ENCODE peak calls at places on chromosomes 11 and 22, in five cellular contexts. U is upper lobe of right lung, D is foreskin fibroblast, R is endothelial cell, I is fibroblast of lung. G is an unnamed sample.

GRCh38 chr11:35412285-35412684 is 7.1 kb downstream of the SLC1A2 start:
- DNase-seq in U (no peak), D (peak; percentile 33), R (no peak), I (peak; percentile 3), G (no peak)

GRCh38 chr11:125348704-125349635 is 147.1 kb downstream of the FEZ1 start:
- DNase-seq in U (peak; percentile 72), D (peak; percentile 68), R (peak; percentile 84), I (peak; percentile 23), G (peak; percentile 91)

GRCh38 chr22:37118083-37118482 is 8.6 kb upstream of the TMPRSS6 start:
- DNase-seq in U (no peak), D (no peak), R (no peak), I (no peak), G (no peak)

GRCh38 chr11:132911186-132911585 is 621.1 kb downstream of the OPCML start:
- DNase-seq in U (no peak), D (peak; percentile 63), R (no peak), I (peak; percentile 90), G (no peak)

GRCh38 chr11:120168108-120168959 is 30.4 kb upstream of the TRIM29 start:
- DNase-seq in U (peak; percentile 52), D (no peak), R (no peak), I (no peak), G (no peak)

GRCh38 chr11:105975128-105975527 is 46.9 kb downstream of the MSANTD4 start:
- DNase-seq in U (no peak), D (peak; percentile 22), R (no peak), I (peak; percentile 14), G (no peak)

GRCh38 chr22:27754247-27754887 is 47.2 kb downstream of the MN1 start:
- DNase-seq in U (no peak), D (no peak), R (no peak), I (peak; percentile 70), G (no peak)

GRCh38 chr11:101091781-101092180 is 37.8 kb downstream of the PGR start:
- DNase-seq in U (no peak), D (no peak), R (no peak), I (no peak), G (no peak)

GRCh38 chr11:33315822-33316221 is 58.6 kb downstream of the HIPK3 start:
- DNase-seq in U (no peak), D (peak; percentile 42), R (no peak), I (no peak), G (no peak)

GRCh38 chr11:118233377-118233776 is 8.6 kb upstream of the JAML start:
- DNase-seq in U (no peak), D (no peak), R (no peak), I (no peak), G (no peak)
- TF ChIP-seq CTCF in U (no peak), D (no peak), R (no peak), I (no peak), G (no peak)

GRCh38 chr11:59923813-59924212 is 14.4 kb upstream of the OOSP1 start:
- DNase-seq in U (no peak), D (peak; percentile 2), R (peak; percentile 6), I (no peak), G (peak; percentile 46)

GRCh38 chr11:59918494-59918893 is 19.7 kb upstream of the OOSP1 start:
- DNase-seq in U (no peak), D (no peak), R (no peak), I (peak; percentile 45), G (no peak)

DNA sequence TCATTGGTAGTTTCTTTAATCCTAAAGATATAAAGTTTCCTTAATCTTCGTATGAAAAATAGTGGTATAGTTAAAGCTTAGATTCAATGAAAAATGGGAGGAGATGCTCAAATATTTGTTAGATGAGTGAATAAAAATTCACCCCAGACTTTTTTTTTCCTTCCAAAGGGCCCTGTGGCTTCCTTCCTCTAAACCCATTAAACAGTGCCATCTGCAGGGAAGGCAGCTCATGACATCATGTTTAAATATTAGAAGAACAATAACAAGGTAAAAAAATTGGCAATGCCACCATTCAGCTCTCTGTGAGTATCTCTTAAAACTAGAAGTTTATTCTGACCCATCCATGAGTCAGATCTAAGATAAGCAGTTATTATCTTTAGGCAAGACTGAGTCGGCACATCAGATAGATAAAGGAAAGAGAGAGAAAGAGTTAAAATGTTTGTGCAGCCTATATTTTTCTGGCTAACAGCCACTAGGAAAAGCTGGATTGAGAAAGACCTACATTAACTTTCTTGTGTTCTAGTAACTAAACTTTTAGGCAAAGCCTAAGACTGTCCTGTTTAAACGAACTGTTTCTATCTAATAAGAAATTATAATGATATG is 19.1 kb upstream of the OOSP1 start:
- DNase-seq in U (no peak), D (peak; percentile 1), R (peak; percentile 50), I (peak; percentile 47), G (peak; percentile 26)
- TF ChIP-seq CTCF in U (peak; percentile 37), D (peak; percentile 33), R (peak; percentile 61), I (no peak), G (no peak)

GRCh38 chr11:75346912-75347647 is 4.4 kb downstream of the ARRB1 start:
- DNase-seq in U (peak; percentile 75), D (peak; percentile 54), R (no peak), I (peak; percentile 60), G (no peak)
- TF ChIP-seq CTCF in U (no peak), D (no peak), R (no peak), I (no peak), G (no peak)

GRCh38 chr11:68369161-68369560 is 56.8 kb downstream of the LRP5 start:
- DNase-seq in U (no peak), D (no peak), R (no peak), I (no peak), G (no peak)
- TF ChIP-seq CTCF in U (no peak), D (no peak), R (no peak), I (no peak), G (no peak)

GRCh38 chr11:43515090-43515489 is 156.4 kb downstream of the TTC17 start:
- DNase-seq in U (no peak), D (no peak), R (peak; percentile 24), I (no peak), G (peak; percentile 27)
- TF ChIP-seq CTCF in U (no peak), D (no peak), R (no peak), I (no peak), G (no peak)

GRCh38 chr11:102346748-102347525 is at the start of gene BIRC2:
- DNase-seq in U (peak; percentile 97), D (peak; percentile 99), R (peak; percentile 99), I (peak; percentile 85), G (peak; percentile 98)
- TF ChIP-seq CTCF in U (peak; percentile 72), D (peak; percentile 80), R (peak; percentile 67), I (peak; percentile 65), G (peak; percentile 65)

GRCh38 chr22:18013436-18013835 is 10.9 kb downstream of the MICAL3 start:
- DNase-seq in U (no peak), D (no peak), R (no peak), I (no peak), G (no peak)
- TF ChIP-seq CTCF in U (no peak), D (no peak), R (no peak), I (no peak), G (no peak)

GRCh38 chr11:17388609-17389204 is at the start of gene KCNJ11:
- DNase-seq in U (no peak), D (no peak), R (no peak), I (no peak), G (no peak)
- TF ChIP-seq CTCF in U (no peak), D (no peak), R (no peak), I (no peak), G (no peak)